ENCODE peak calls at places on chromosome 2, in five cellular contexts. S is K562, X is GM12892, P is H1, B is SK-N-SH. F is an unnamed sample.

GRCh38 chr2:206718296-206718695 is at the start of gene DYTN:
- DNase-seq in S (no peak), X (no peak), P (no peak), B (no peak), F (no peak)

GRCh38 chr2:239467956-239468490 is 67.2 kb upstream of the HDAC4 start:
- DNase-seq in S (no peak), X (no peak), P (no peak), B (no peak), F (no peak)

GRCh38 chr2:232482301-232483238 is 5.1 kb downstream of the ECEL1 start:
- DNase-seq in S (no peak), X (no peak), P (no peak), B (no peak), F (no peak)

GRCh38 chr2:144770616-144771230 is 250.8 kb upstream of the ZEB2 start:
- DNase-seq in S (no peak), X (no peak), P (no peak), B (no peak), F (no peak)

GRCh38 chr2:152718047-152718908 is at the start of gene ARL6IP6:
- DNase-seq in S (peak; percentile 90), X (peak; percentile 66), P (peak; percentile 94), B (peak; percentile 90), F (peak; percentile 55)

GRCh38 chr2:192195548-192196418 is 1.1 kb upstream of the TMEFF2 start:
- DNase-seq in S (peak; percentile 3), X (no peak), P (peak; percentile 82), B (no peak), F (no peak)

GRCh38 chr2:147543056-147543455 is 301.8 kb upstream of the ACVR2A start:
- DNase-seq in S (no peak), X (no peak), P (no peak), B (no peak), F (no peak)

GRCh38 chr2:218717262-218717661 is 6.6 kb downstream of the TTLL4 start:
- DNase-seq in S (no peak), X (no peak), P (no peak), B (no peak), F (no peak)

GRCh38 chr2:145764631-145765030 is 1244.7 kb upstream of the ZEB2 start:
- DNase-seq in S (no peak), X (no peak), P (no peak), B (no peak), F (no peak)

GRCh38 chr2:55718165-55719008 is 24.7 kb upstream of the PNPT1 start:
- DNase-seq in S (peak; percentile 56), X (no peak), P (peak; percentile 61), B (peak; percentile 56), F (no peak)

GRCh38 chr2:219087371-219087770 is 26.6 kb upstream of the IHH start:
- DNase-seq in S (no peak), X (no peak), P (no peak), B (no peak), F (no peak)

GRCh38 chr2:134917958-134918517 is 584 bp upstream of the CCNT2 start:
- DNase-seq in S (no peak), X (no peak), P (no peak), B (no peak), F (no peak)

GRCh38 chr2:20352230-20353216 is 1.9 kb upstream of the PUM2 start:
- DNase-seq in S (no peak), X (no peak), P (no peak), B (peak; percentile 58), F (no peak)

GRCh38 chr2:69489793-69490192 is 52.6 kb upstream of the NFU1 start:
- DNase-seq in S (no peak), X (no peak), P (no peak), B (no peak), F (no peak)

GRCh38 chr2:238466242-238466598 is 39.5 kb downstream of the ASB1 start:
- DNase-seq in S (no peak), X (no peak), P (no peak), B (no peak), F (no peak)

GRCh38 chr2:233498126-233498525 is 68.5 kb downstream of the USP40 start:
- DNase-seq in S (no peak), X (no peak), P (no peak), B (no peak), F (no peak)

GRCh38 chr2:1822341-1822740 is 78.0 kb upstream of the PXDN start:
- DNase-seq in S (no peak), X (no peak), P (no peak), B (no peak), F (no peak)

GRCh38 chr2:190506666-190507065 is 27.9 kb downstream of the NEMP2 start:
- DNase-seq in S (no peak), X (no peak), P (no peak), B (no peak), F (no peak)

GRCh38 chr2:64439194-64439593 is 14.8 kb upstream of the LGALSL start:
- DNase-seq in S (no peak), X (no peak), P (no peak), B (no peak), F (no peak)

GRCh38 chr2:131030478-131030971 is 62.7 kb downstream of the FAM168B start:
- DNase-seq in S (no peak), X (no peak), P (no peak), B (peak; percentile 80), F (no peak)

GRCh38 chr2:158755738-158756137 is 39.4 kb upstream of the DAPL1 start:
- DNase-seq in S (peak; percentile 24), X (no peak), P (peak; percentile 86), B (no peak), F (no peak)

GRCh38 chr2:69036926-69037325 is 23.9 kb downstream of the ANTXR1 start:
- DNase-seq in S (no peak), X (no peak), P (no peak), B (no peak), F (no peak)

GRCh38 chr2:75614062-75614710 is 32.4 kb upstream of the MRPL19 start:
- DNase-seq in S (no peak), X (no peak), P (no peak), B (no peak), F (no peak)

GRCh38 chr2:240981273-240981672 is 17.1 kb upstream of the SNED1 start:
- DNase-seq in S (no peak), X (no peak), P (no peak), B (no peak), F (no peak)

GRCh38 chr2:3314626-3315025 is 63.0 kb downstream of the EIPR1 start:
- DNase-seq in S (no peak), X (no peak), P (no peak), B (peak; percentile 65), F (no peak)

GRCh38 chr2:152594792-152595191 is 122.5 kb downstream of the PRPF40A start:
- DNase-seq in S (no peak), X (no peak), P (no peak), B (no peak), F (no peak)

GRCh38 chr2:142791335-142791734 is 86.1 kb upstream of the KYNU start:
- DNase-seq in S (no peak), X (no peak), P (no peak), B (no peak), F (no peak)

GRCh38 chr2:68284896-68285295 is 32.6 kb upstream of the PPP3R1 start:
- DNase-seq in S (no peak), X (no peak), P (no peak), B (peak; percentile 17), F (no peak)

GRCh38 chr2:10124538-10125045 is 2.1 kb downstream of the RRM2 start:
- DNase-seq in S (no peak), X (no peak), P (no peak), B (no peak), F (no peak)

GRCh38 chr2:135875491-135876065 is 665 bp downstream of the MCM6 start:
- DNase-seq in S (peak; percentile 48), X (peak; percentile 46), P (peak; percentile 70), B (peak; percentile 69), F (peak; percentile 51)

GRCh38 chr2:160156665-160157064 is 43.4 kb downstream of the ITGB6 start:
- DNase-seq in S (no peak), X (no peak), P (no peak), B (no peak), F (no peak)
- TF ChIP-seq TAF1 in S (no peak), X (no peak), P (no peak), B (no peak), F (no peak)

GRCh38 chr2:174243812-174244211 is 4.5 kb downstream of the OLA1 start:
- DNase-seq in S (no peak), X (no peak), P (no peak), B (no peak), F (no peak)

GRCh38 chr2:174236429-174236828 is 11.9 kb downstream of the OLA1 start:
- DNase-seq in S (no peak), X (no peak), P (no peak), B (no peak), F (no peak)

GRCh38 chr2:174235680-174236079 is 12.7 kb downstream of the OLA1 start:
- DNase-seq in S (no peak), X (no peak), P (no peak), B (no peak), F (no peak)

GRCh38 chr2:174245065-174245464 is 3.3 kb downstream of the OLA1 start:
- DNase-seq in S (no peak), X (no peak), P (no peak), B (no peak), F (no peak)

GRCh38 chr2:174240097-174240496 is 8.2 kb downstream of the OLA1 start:
- DNase-seq in S (no peak), X (no peak), P (no peak), B (no peak), F (no peak)
- TF ChIP-seq TAF1 in S (no peak), X (no peak), P (no peak), B (no peak), F (no peak)

GRCh38 chr2:172105715-172106124 is 3.0 kb upstream of the DLX2 start:
- DNase-seq in S (peak; percentile 10), X (no peak), P (no peak), B (peak; percentile 27), F (no peak)

GRCh38 chr2:172108587-172108930 is 5.9 kb upstream of the DLX2 start:
- DNase-seq in S (no peak), X (no peak), P (no peak), B (no peak), F (no peak)

GRCh38 chr2:172107690-172108586 is 5.2 kb upstream of the DLX2 start:
- DNase-seq in S (no peak), X (no peak), P (peak; percentile 74), B (peak; percentile 21), F (no peak)

GRCh38 chr2:172103471-172104292 is 982 bp upstream of the DLX2 start:
- DNase-seq in S (peak; percentile 92), X (no peak), P (peak; percentile 99), B (peak; percentile 89), F (peak; percentile 63)

GRCh38 chr2:172106128-172106961 is 3.6 kb upstream of the DLX2 start:
- DNase-seq in S (peak; percentile 53), X (no peak), P (peak; percentile 80), B (peak; percentile 78), F (peak; percentile 37)
- TF ChIP-seq TAF1 in S (no peak), X (no peak), P (no peak), B (no peak), F (no peak)

GRCh38 chr2:102072741-102073140 is 69.8 kb upstream of the IL1R1 start:
- DNase-seq in S (no peak), X (no peak), P (no peak), B (no peak), F (no peak)

GRCh38 chr2:102073168-102073724 is 69.3 kb upstream of the IL1R1 start:
- DNase-seq in S (peak; percentile 29), X (no peak), P (no peak), B (no peak), F (no peak)

GRCh38 chr2:102069311-102069974 is 73.1 kb upstream of the IL1R1 start:
- DNase-seq in S (peak; percentile 91), X (no peak), P (no peak), B (no peak), F (no peak)

GRCh38 chr2:102066554-102066953 is 74.8 kb downstream of the IL1R2 start:
- DNase-seq in S (no peak), X (no peak), P (no peak), B (no peak), F (no peak)

GRCh38 chr2:102070058-102070642 is 72.4 kb upstream of the IL1R1 start:
- DNase-seq in S (peak; percentile 61), X (no peak), P (no peak), B (no peak), F (no peak)
- TF ChIP-seq TAF1 in S (no peak), X (no peak), P (no peak), B (no peak), F (no peak)

F was measured in GM12891.